ENCODE peak calls at places on chromosomes 6 and 20, in ten cellular contexts. H, X, G, A, E, O, K, F, I and C are unnamed samples.

GRCh38 chr20:1322511-1323245 is 6.3 kb downstream of the SDCBP2 start:
- DNase-seq in H (no peak), X (peak), G (peak), A (peak), E (peak), O (peak), K (no peak), F (no peak), I (peak), C (peak)

GRCh38 chr6:30915591-30915946 is 1.5 kb downstream of the VARS2 start:
- DNase-seq in H (no peak), X (peak), G (peak), A (peak), E (peak), O (peak), K (peak), F (peak), I (peak), C (peak)

GRCh38 chr20:57884956-57885355 is 175.1 kb upstream of the PMEPA1 start:
- DNase-seq in H (no peak), X (no peak), G (no peak), A (no peak), E (no peak), O (no peak), K (no peak), F (no peak), I (no peak), C (no peak)

GRCh38 chr20:41029150-41029872 is 689 bp downstream of the TOP1 start:
- DNase-seq in H (peak), X (no peak), G (no peak), A (peak), E (no peak), O (no peak), K (peak), F (peak), I (no peak), C (peak)

GRCh38 chr20:20411382-20411781 is 43.5 kb downstream of the INSM1 start:
- DNase-seq in H (no peak), X (no peak), G (no peak), A (no peak), E (no peak), O (no peak), K (peak), F (no peak), I (no peak), C (no peak)

GRCh38 chr6:81981812-81982211 is 229.3 kb upstream of the TENT5A start:
- DNase-seq in H (no peak), X (peak), G (peak), A (no peak), E (peak), O (no peak), K (no peak), F (no peak), I (peak), C (peak)

GRCh38 chr20:35120012-35120701 is 27.0 kb downstream of the EDEM2 start:
- DNase-seq in H (no peak), X (peak), G (peak), A (no peak), E (peak), O (no peak), K (no peak), F (no peak), I (peak), C (no peak)

GRCh38 chr20:62352402-62353288 is 14.5 kb downstream of the LAMA5 start:
- DNase-seq in H (no peak), X (no peak), G (no peak), A (no peak), E (peak), O (peak), K (no peak), F (no peak), I (no peak), C (peak)

GRCh38 chr20:63698739-63699465 is 2.5 kb downstream of the TNFRSF6B start:
- DNase-seq in H (peak), X (peak), G (peak), A (peak), E (peak), O (peak), K (no peak), F (no peak), I (peak), C (peak)

GRCh38 chr6:136073216-136073615 is 176.9 kb downstream of the MTFR2 start:
- DNase-seq in H (no peak), X (no peak), G (no peak), A (no peak), E (peak), O (no peak), K (no peak), F (no peak), I (no peak), C (peak)

GRCh38 chr6:45433533-45434400 is 56.0 kb upstream of the SUPT3H start:
- DNase-seq in H (no peak), X (no peak), G (no peak), A (no peak), E (no peak), O (no peak), K (no peak), F (no peak), I (no peak), C (no peak)

GRCh38 chr6:156720739-156721714 is 56.2 kb upstream of the ARID1B start:
- DNase-seq in H (no peak), X (peak), G (peak), A (peak), E (no peak), O (no peak), K (peak), F (peak), I (peak), C (peak)

GRCh38 chr6:47073125-47074110 is 31.3 kb upstream of the ADGRF1 start:
- DNase-seq in H (no peak), X (peak), G (no peak), A (no peak), E (no peak), O (no peak), K (no peak), F (peak), I (no peak), C (peak)
- TF ChIP-seq CTCF in H (no peak), X (peak), G (peak), A (peak), E (no peak), O (no peak), K (peak), F (peak), I (peak), C (peak)

GRCh38 chr20:46720019-46720418 is 10.6 kb downstream of the SLC2A10 start:
- DNase-seq in H (no peak), X (no peak), G (no peak), A (no peak), E (peak), O (no peak), K (no peak), F (no peak), I (no peak), C (no peak)

GRCh38 chr20:46717818-46718541 is 8.5 kb downstream of the SLC2A10 start:
- DNase-seq in H (no peak), X (no peak), G (no peak), A (no peak), E (no peak), O (no peak), K (no peak), F (no peak), I (no peak), C (no peak)

GRCh38 chr20:46713957-46714834 is 4.7 kb downstream of the SLC2A10 start:
- DNase-seq in H (peak), X (no peak), G (no peak), A (no peak), E (no peak), O (no peak), K (no peak), F (no peak), I (no peak), C (no peak)

GRCh38 chr20:46712056-46712636 is 2.7 kb downstream of the SLC2A10 start:
- DNase-seq in H (no peak), X (no peak), G (no peak), A (no peak), E (no peak), O (no peak), K (peak), F (no peak), I (no peak), C (no peak)

GRCh38 chr20:46715292-46715756 is 5.9 kb downstream of the SLC2A10 start:
- DNase-seq in H (peak), X (peak), G (peak), A (peak), E (peak), O (no peak), K (peak), F (peak), I (peak), C (peak)
- TF ChIP-seq CTCF in H (no peak), X (peak), G (no peak), A (no peak), E (peak), O (no peak), K (no peak), F (peak), I (peak), C (no peak)

GRCh38 chr6:119481098-119481497 is 131.5 kb upstream of the MAN1A1 start:
- DNase-seq in H (no peak), X (no peak), G (no peak), A (no peak), E (no peak), O (no peak), K (no peak), F (no peak), I (no peak), C (no peak)

GRCh38 chr6:119481981-119482380 is 132.4 kb upstream of the MAN1A1 start:
- DNase-seq in H (no peak), X (peak), G (no peak), A (no peak), E (peak), O (no peak), K (no peak), F (no peak), I (no peak), C (no peak)

GRCh38 chr6:119483936-119484335 is 134.4 kb upstream of the MAN1A1 start:
- DNase-seq in H (no peak), X (no peak), G (no peak), A (no peak), E (no peak), O (no peak), K (no peak), F (no peak), I (no peak), C (no peak)

GRCh38 chr6:119482850-119483285 is 133.3 kb upstream of the MAN1A1 start:
- DNase-seq in H (no peak), X (no peak), G (no peak), A (no peak), E (no peak), O (no peak), K (no peak), F (no peak), I (no peak), C (no peak)

GRCh38 chr6:119484598-119484997 is 135.0 kb upstream of the MAN1A1 start:
- DNase-seq in H (no peak), X (peak), G (peak), A (peak), E (peak), O (no peak), K (peak), F (no peak), I (peak), C (peak)
- TF ChIP-seq CTCF in H (no peak), X (no peak), G (no peak), A (no peak), E (no peak), O (no peak), K (no peak), F (no peak), I (no peak), C (no peak)

GRCh38 chr6:129398764-129399163 is 311.2 kb downstream of the ARHGAP18 start:
- DNase-seq in H (no peak), X (no peak), G (no peak), A (no peak), E (no peak), O (no peak), K (no peak), F (no peak), I (no peak), C (no peak)

DNA sequence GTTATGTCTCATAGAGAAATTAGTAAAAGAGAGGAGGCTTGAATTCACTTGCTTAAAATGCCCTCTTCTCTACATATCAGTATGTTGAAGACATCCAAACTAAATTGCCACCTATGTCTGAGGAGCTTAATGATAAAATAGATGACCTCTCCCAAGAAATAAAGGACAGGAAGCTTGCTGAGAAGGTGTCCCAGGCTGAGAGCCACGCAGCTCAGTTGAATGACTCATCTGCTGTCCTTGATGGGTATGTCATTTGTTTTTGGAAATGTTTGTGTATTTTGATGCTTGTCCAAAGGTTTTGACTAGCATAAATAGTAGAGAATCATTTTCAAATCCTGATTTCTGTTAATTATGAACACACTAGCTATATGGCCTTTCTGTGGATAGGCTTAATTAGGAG is 307.7 kb downstream of the ARHGAP18 start:
- DNase-seq in H (no peak), X (peak), G (peak), A (no peak), E (peak), O (no peak), K (no peak), F (no peak), I (peak), C (peak)
- TF ChIP-seq CTCF in H (no peak), X (no peak), G (no peak), A (no peak), E (no peak), O (no peak), K (no peak), F (no peak), I (no peak), C (no peak)

DNA sequence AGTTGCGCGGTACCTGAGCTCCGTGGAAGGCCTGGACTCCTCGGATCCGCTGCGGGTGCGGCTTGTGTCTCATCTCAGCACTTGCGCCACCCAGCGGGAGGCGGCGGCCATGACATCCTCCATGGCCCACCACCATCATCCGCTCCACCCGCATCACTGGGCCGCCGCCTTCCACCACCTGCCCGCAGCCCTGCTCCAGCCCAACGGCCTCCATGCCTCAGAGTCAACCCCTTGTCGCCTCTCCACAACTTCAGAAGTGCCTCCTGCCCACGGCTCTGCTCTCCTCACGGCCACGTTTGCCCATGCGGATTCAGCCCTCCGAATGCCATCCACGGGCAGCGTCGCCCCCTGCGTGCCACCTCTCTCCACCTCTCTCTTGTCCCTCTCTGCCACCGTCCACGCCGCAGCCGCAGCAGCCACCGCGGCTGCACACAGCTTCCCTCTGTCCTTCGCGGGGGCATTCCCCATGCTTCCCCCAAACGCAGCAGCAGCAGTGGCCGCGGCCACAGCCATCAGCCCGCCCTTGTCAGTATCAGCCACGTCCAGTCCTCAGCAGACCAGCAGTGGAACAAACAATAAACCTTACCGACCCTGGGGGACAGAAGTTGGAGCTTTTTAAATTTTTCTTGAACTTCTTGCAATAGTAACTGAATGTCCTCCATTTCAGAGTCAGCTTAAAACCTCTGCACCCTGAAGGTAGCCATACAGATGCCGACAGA is 9.9 kb downstream of the HEY2 start:
- DNase-seq in H (peak), X (no peak), G (no peak), A (no peak), E (no peak), O (no peak), K (peak), F (peak), I (no peak), C (no peak)
- TF ChIP-seq CTCF in H (no peak), X (peak), G (no peak), A (peak), E (no peak), O (peak), K (peak), F (peak), I (peak), C (peak)

DNA sequence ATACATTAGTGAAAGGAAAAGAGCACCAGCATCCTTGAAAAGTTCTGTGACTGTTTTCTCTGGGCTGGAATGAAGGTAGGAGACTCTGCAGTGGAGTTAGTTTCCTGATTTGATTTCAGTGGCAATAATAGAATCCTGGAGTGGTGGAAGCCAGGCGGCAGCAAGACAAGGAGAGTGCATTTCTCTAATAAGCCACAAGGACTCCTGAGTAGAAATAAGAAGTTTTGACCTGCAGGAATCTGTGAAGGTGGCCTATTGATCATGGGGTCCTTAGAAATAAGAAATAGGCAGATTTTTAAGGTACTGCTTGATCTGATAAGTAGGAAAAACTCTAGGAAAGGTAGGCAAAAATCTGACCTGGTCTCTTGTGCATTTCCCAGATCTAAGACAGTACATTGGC is 68.4 kb upstream of the ELOVL5 start:
- DNase-seq in H (no peak), X (no peak), G (no peak), A (no peak), E (no peak), O (no peak), K (no peak), F (peak), I (no peak), C (no peak)
- TF ChIP-seq CTCF in H (no peak), X (peak), G (no peak), A (no peak), E (no peak), O (no peak), K (peak), F (peak), I (peak), C (no peak)

DNA sequence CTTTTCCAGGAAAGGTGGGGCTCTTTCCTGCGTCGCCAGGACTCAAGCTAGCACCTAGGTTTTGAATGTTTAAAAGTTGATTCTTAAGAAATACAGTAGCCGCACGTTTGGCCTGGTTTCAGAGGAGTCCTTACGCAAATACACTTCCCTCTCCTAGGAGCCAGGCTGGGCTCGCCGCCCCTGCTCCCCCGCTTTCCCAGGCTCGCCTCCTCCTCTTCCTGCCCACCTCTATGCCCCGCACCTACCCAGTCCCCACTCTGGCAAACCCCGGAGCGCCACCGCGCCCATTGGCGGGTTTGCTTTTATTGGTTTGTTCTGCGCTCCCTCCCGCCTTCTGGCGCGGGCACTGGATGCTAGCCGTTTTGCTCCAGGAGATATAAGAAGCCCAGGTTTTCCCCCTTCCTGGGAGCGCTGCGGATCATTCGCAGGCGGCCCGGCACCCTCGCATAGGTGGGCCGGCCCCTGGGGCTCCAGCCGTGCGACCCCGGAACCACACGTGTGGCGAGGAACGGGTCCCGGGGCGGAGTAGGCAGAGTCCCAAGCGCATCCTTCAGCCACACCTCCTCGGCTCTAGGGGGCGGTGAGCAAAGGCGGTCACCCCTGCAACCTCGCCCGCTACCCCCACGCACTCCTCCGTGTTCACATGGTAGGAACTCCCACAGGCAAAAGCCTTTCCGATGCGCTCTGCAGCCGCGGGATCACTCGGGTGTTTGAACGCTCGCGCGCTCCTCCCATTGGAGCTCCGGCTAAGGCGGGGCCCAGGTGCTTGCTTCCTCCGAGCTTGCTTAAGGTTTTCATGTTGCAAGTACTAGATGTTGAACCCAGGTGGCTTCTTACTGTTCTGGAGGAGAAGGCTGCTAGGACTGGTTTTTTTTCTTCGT is 119.0 kb downstream of the RTN4IP1 start:
- DNase-seq in H (peak), X (peak), G (no peak), A (peak), E (peak), O (peak), K (peak), F (peak), I (peak), C (peak)
- TF ChIP-seq CTCF in H (no peak), X (peak), G (no peak), A (no peak), E (no peak), O (no peak), K (peak), F (peak), I (no peak), C (no peak)

DNA sequence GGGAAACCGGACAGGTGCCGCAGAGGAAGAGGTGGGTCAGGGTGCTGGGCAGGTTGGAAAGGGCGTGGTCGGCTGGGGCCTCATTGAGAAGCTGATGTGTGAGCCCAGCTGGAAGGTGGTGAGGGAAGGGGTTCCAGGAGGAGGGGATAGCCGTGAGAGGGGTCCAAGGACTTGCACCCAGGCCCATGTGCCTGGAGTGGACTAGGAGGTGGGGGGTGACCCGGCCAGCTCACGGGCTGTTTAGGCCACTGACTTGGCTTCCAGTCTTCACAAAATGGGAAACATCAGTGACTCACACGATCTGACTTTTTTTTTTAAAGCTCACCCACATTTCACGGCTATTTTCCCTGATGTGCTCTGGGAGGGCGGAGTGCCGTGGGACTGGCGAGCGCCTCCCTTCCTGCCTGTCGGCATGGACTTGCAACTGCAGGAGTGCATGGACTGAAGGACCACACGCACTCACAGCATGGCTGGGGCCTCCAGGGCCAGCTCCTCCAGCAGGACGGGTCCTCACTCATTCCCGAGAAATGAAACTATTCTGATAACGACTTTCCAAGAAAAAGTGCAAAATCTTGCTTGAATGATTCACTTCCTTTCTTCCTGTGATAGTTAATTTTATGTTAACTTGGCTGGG is 13.5 kb upstream of the PDE10A start:
- DNase-seq in H (peak), X (peak), G (peak), A (no peak), E (peak), O (peak), K (no peak), F (no peak), I (peak), C (no peak)
- TF ChIP-seq CTCF in H (no peak), X (peak), G (no peak), A (no peak), E (no peak), O (no peak), K (no peak), F (peak), I (peak), C (no peak)